ENCODE peak calls at places on chromosomes 6 and 20, in five cellular contexts. F, M, S, C and B are unnamed samples.

GRCh38 chr20:57657537-57658446 is 37.6 kb upstream of the ZBP1 start:
- DNase-seq in S (peak; percentile 60), F (no peak), C (peak; percentile 13), M (no peak), B (peak; percentile 87)

GRCh38 chr6:21371676-21372161 is 221.8 kb upstream of the SOX4 start:
- DNase-seq in M (no peak), S (no peak), C (no peak), F (no peak), B (no peak)

GRCh38 chr6:130076512-130076911 is 58.1 kb downstream of the L3MBTL3 start:
- DNase-seq in C (no peak), F (no peak), M (no peak), S (no peak), B (no peak)

GRCh38 chr20:3730803-3731370 is 1.6 kb upstream of the HSPA12B start:
- DNase-seq in M (no peak), C (no peak), S (no peak), F (no peak), B (no peak)

GRCh38 chr6:53107091-53107490 is 41.5 kb downstream of the GCM1 start:
- DNase-seq in F (no peak), M (no peak), C (no peak), S (no peak), B (no peak)

GRCh38 chr6:118514689-118515088 is 33.4 kb upstream of the PLN start:
- DNase-seq in F (no peak), S (no peak), C (no peak), M (no peak), B (no peak)

GRCh38 chr6:26329763-26330511 is 35.1 kb upstream of the BTN3A2 start:
- DNase-seq in F (no peak), S (no peak), C (no peak), M (peak; percentile 52), B (no peak)

GRCh38 chr6:13383280-13384163 is 55.2 kb upstream of the TBC1D7 start:
- DNase-seq in C (no peak), S (no peak), F (no peak), M (no peak), B (no peak)

GRCh38 chr6:35036059-35036827 is 104.9 kb downstream of the TCP11 start:
- DNase-seq in M (no peak), F (no peak), S (no peak), C (no peak), B (peak; percentile 62)

GRCh38 chr6:150490586-150490985 is 109.1 kb upstream of the PLEKHG1 start:
- DNase-seq in M (no peak), S (no peak), F (no peak), C (no peak), B (no peak)

GRCh38 chr20:64037498-64038213 is 1.7 kb downstream of the C20orf204 start:
- DNase-seq in M (no peak), C (no peak), F (no peak), S (no peak), B (peak; percentile 85)

GRCh38 chr6:118644007-118644406 is 7.4 kb downstream of the CEP85L start:
- DNase-seq in M (no peak), C (no peak), F (no peak), S (no peak), B (no peak)

GRCh38 chr6:107601406-107601805 is 111.5 kb downstream of the SOBP start:
- DNase-seq in S (no peak), M (no peak), F (no peak), C (no peak), B (no peak)

GRCh38 chr6:44016131-44016870 is 111.0 kb downstream of the MRPL14 start:
- DNase-seq in M (no peak), F (no peak), S (no peak), C (no peak), B (no peak)

GRCh38 chr6:14258695-14259655 is 141.4 kb downstream of the CD83 start:
- DNase-seq in S (no peak), F (no peak), C (no peak), M (no peak), B (no peak)

GRCh38 chr20:63895202-63895885 is 418 bp downstream of the DNAJC5 start:
- DNase-seq in F (no peak), S (no peak), M (no peak), C (no peak), B (no peak)

GRCh38 chr6:125444234-125444949 is 142.6 kb upstream of the HDDC2 start:
- DNase-seq in F (no peak), S (peak; percentile 67), C (peak; percentile 15), M (no peak), B (peak; percentile 40)

GRCh38 chr6:25332671-25333071 is 53.5 kb downstream of the CARMIL1 start:
- DNase-seq in C (no peak), M (no peak), S (no peak), F (no peak), B (peak; percentile 24)

GRCh38 chr6:45483501-45483900 is 105.8 kb upstream of the SUPT3H start:
- DNase-seq in F (peak; percentile 39), S (no peak), M (no peak), C (no peak), B (no peak)

GRCh38 chr6:138535728-138536454 is 36.6 kb upstream of the NHSL1 start:
- DNase-seq in S (no peak), M (no peak), C (no peak), F (no peak), B (no peak)

DNA sequence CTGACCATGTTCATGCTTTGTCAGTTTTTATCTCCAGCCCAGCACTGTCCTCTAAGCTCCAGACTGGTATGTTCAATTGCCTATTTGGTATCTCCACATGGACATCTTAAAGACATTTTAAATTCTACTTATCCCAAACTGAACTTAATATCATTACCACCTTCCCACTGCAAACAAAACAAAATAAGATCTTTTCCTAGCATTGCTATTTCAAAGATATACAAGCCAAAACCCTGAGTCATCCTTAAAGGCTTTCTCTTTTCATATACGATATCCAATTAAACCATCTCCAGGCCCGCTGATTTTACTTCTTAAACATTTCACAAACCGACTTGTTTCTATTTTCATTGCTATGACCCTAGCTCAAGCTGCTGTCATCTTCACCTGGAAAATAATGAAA is 35.1 kb upstream of the HS3ST5 start:
- DNase-seq in F (no peak), M (no peak), S (no peak), C (no peak), B (no peak)
- H3K4me3 ChIP-seq in F (no peak overlapping the region), M (no peak overlapping the region), S (no peak overlapping the region), C (no peak overlapping the region), B (no peak overlapping the region)

DNA sequence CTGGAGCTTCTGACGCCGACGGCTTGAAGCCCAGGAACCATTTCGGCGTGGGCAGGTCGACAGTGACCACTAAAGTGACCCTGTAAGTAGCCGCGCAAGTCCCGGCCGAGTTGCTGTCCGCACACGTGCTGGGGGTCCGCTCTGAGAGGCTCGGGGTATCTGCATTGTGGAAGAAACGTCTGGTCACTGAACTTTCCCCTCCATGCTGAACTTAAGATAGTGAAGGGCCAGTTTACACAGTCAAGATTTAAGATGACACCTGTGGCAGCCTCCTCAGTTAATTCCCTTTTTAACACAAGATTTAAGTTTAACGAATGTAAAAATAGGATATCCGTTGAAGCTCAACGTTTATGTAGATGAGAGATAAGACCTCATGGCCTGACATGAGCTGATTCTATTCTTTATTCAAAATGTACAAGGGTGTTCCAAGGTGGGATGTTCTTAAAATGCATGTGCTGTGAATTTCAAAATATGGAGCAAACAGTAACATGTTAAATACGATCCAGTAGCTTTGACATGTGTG is 116.3 kb downstream of the RTN4IP1 start:
- DNase-seq in M (peak; percentile 53), F (no peak), C (no peak), S (no peak), B (no peak)
- H3K4me3 ChIP-seq in M (peak overlapping the region; percentile 70), F (peak overlapping the region; percentile 77), C (peak overlapping the region; percentile 81), S (peak overlapping the region; percentile 70), B (peak overlapping the region; percentile 38)

GRCh38 chr6:154614641-154615040 is 104.2 kb upstream of the CNKSR3 start:
- DNase-seq in M (peak; percentile 83), F (no peak), S (no peak), C (no peak), B (no peak)

GRCh38 chr6:154617175-154617574 is 106.7 kb upstream of the CNKSR3 start:
- DNase-seq in C (no peak), S (no peak), F (no peak), M (no peak), B (no peak)

GRCh38 chr6:154613137-154613676 is 102.7 kb upstream of the CNKSR3 start:
- DNase-seq in S (no peak), C (no peak), M (peak; percentile 85), F (peak; percentile 45), B (no peak)

GRCh38 chr6:154614101-154614500 is 103.6 kb upstream of the CNKSR3 start:
- DNase-seq in M (peak; percentile 89), C (no peak), F (no peak), S (no peak), B (no peak)

DNA sequence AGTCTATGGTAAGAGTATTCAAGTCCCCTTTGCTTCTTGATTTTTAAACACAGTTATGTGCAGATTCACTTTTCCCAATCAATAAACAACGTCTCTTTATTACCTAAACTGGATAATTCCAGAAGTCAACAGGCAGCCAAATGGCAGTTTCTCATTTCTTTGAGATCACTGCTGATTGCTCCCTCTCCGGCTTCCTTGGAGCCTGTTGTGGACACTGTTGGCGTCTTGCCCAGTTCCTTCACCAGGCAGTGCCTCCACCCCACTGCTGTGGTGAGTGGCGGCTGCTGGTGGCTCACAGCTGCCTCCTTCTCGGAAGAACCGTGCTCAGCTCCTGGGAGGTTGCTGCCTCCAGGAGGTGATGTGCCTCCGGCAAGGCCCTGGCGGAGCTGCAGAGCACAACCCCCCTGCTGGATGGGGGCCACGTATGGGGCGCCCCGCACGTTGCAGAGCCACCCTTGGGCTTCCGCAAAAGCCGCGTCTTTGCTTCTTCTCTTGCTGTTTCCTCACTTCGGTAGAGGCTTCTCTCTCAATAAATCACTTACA is 105.1 kb upstream of the CNKSR3 start:
- DNase-seq in F (peak; percentile 78), S (peak; percentile 65), C (peak; percentile 57), M (peak; percentile 27), B (peak; percentile 76)
- H3K4me3 ChIP-seq in F (no peak overlapping the region), S (no peak overlapping the region), C (no peak overlapping the region), M (no peak overlapping the region), B (no peak overlapping the region)

GRCh38 chr6:152068622-152069261 is 261.3 kb downstream of the ESR1 start:
- DNase-seq in M (no peak), S (no peak), C (no peak), F (no peak), B (no peak)

GRCh38 chr6:152062476-152062875 is 255.0 kb downstream of the ESR1 start:
- DNase-seq in C (no peak), F (no peak), S (no peak), M (no peak), B (no peak)

GRCh38 chr6:152057832-152058498 is 250.5 kb downstream of the ESR1 start:
- DNase-seq in S (no peak), M (no peak), F (no peak), C (no peak), B (no peak)

GRCh38 chr6:152059909-152060308 is 252.4 kb downstream of the ESR1 start:
- DNase-seq in F (no peak), M (no peak), S (no peak), C (no peak), B (no peak)

DNA sequence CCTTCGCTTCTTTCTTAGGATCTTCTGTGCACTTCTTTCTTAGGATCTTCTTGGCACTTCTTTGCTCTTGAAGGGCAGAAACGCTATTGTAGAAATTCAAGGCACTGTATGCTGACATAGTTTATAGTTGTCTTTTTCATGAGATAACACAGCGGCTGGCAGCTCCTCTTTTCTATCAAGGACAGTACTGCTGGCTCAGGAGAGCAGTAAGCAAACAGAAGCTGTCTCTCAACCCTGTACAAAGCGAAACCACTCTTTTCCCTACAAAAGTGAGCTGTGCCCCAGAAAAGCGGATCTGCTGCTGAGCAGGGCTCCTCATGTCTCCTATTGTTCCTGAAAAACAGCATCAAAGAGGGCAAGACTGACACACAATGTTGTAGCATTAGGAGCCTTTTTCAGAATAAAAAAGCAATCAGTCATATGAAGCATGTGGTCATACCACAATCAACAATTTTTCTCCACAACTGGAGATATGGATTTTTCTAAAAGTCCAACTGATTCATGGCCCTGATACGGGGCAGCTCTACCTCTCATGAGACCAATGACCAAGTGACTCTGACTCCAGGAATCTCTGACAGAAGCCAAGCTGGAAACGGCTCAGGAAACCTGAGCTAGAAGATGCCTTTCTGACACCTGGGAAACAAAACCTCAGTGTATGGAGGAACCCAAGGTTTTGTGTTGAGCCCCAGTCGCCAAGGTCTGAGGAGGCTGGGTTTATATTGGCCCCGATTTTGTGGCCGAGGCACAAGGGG is 255.9 kb downstream of the ESR1 start:
- DNase-seq in C (peak; percentile 29), S (no peak), M (no peak), F (no peak), B (no peak)
- H3K4me3 ChIP-seq in C (no peak overlapping the region), S (no peak overlapping the region), M (no peak overlapping the region), F (no peak overlapping the region), B (no peak overlapping the region)